ENCODE peak calls at places on chromosomes 16 and 17, in seven cellular contexts. V, Z, R, G, H, J and N are unnamed samples.
A peak's percentile ranks its signal among the peaks of the same experiment; 100 is the strongest.

GRCh38 chr16:89164847-89165684 is 6.5 kb upstream of the CDH15 start:
- DNase-seq in V (no peak), J (no peak), Z (no peak), G (no peak), R (no peak), H (no peak), N (no peak)

GRCh38 chr16:13414154-13414553 is 505.8 kb upstream of the ERCC4 start:
- DNase-seq in Z (no peak), V (no peak), R (no peak), G (no peak), J (no peak), H (no peak), N (no peak)

GRCh38 chr17:48530887-48531272 is at the start of gene HOXB1:
- DNase-seq in G (no peak), Z (no peak), H (no peak), V (no peak), J (no peak), R (no peak), N (no peak)

GRCh38 chr16:53068423-53068833 is 13.6 kb downstream of the CHD9 start:
- DNase-seq in Z (no peak), V (no peak), J (no peak), H (no peak), G (no peak), R (no peak), N (no peak)

GRCh38 chr17:1765576-1765975 is 3.7 kb downstream of the SERPINF1 start:
- DNase-seq in Z (no peak), G (no peak), R (no peak), H (no peak), V (no peak), J (no peak), N (no peak)

GRCh38 chr17:57422574-57423164 is 166.3 kb downstream of the MSI2 start:
- DNase-seq in H (peak; percentile 37), Z (no peak), G (no peak), R (no peak), J (peak; percentile 70), V (peak; percentile 31), N (peak; percentile 50)

GRCh38 chr16:82639666-82640336 is 13.0 kb downstream of the CDH13 start:
- DNase-seq in H (peak; percentile 71), V (peak; percentile 55), G (peak; percentile 65), J (peak; percentile 47), Z (peak; percentile 59), R (peak; percentile 56), N (peak; percentile 64)

GRCh38 chr16:66457888-66458287 is 30.8 kb downstream of the BEAN1 start:
- DNase-seq in H (no peak), Z (no peak), R (peak; percentile 26), G (no peak), V (peak; percentile 20), J (peak; percentile 39), N (no peak)

GRCh38 chr16:75632857-75633256 is 9.8 kb upstream of the ADAT1 start:
- DNase-seq in V (no peak), R (no peak), J (no peak), H (no peak), Z (no peak), G (no peak), N (no peak)

GRCh38 chr17:75720656-75721462 is at the start of gene ITGB4:
- DNase-seq in V (peak; percentile 42), R (no peak), G (peak; percentile 49), J (peak; percentile 92), Z (peak; percentile 88), H (no peak), N (peak; percentile 87)

GRCh38 chr17:7951143-7951792 is 19.3 kb downstream of the CNTROB start:
- DNase-seq in Z (no peak), J (no peak), V (no peak), R (no peak), H (no peak), G (no peak), N (peak; percentile 74)

GRCh38 chr16:20851601-20852000 is 45.3 kb downstream of the REXO5 start:
- DNase-seq in V (peak; percentile 82), G (peak; percentile 70), H (peak; percentile 99), Z (peak; percentile 75), R (peak; percentile 94), J (peak; percentile 79), N (no peak)

GRCh38 chr17:13003454-13003851 is 14.4 kb downstream of the ELAC2 start:
- DNase-seq in G (no peak), H (no peak), J (no peak), V (no peak), Z (no peak), R (peak; percentile 62), N (no peak)

GRCh38 chr16:4415538-4416199 is 727 bp downstream of the CORO7 start:
- DNase-seq in V (no peak), H (no peak), G (peak; percentile 54), Z (peak; percentile 81), R (no peak), J (no peak), N (peak; percentile 53)

GRCh38 chr16:30949655-30950515 is 1.0 kb downstream of the ORAI3 start:
- DNase-seq in Z (peak; percentile 86), R (peak; percentile 95), V (peak; percentile 84), G (peak; percentile 82), J (peak; percentile 88), H (peak; percentile 90), N (peak; percentile 71)

GRCh38 chr16:12228607-12229499 is 252.3 kb downstream of the SNX29 start:
- DNase-seq in R (no peak), J (peak; percentile 40), G (peak; percentile 39), V (peak; percentile 70), H (peak; percentile 62), Z (no peak), N (peak; percentile 58)

GRCh38 chr17:6427284-6427781 is 7.6 kb downstream of the AIPL1 start:
- DNase-seq in Z (no peak), R (no peak), H (peak; percentile 22), J (no peak), V (no peak), G (no peak), N (peak; percentile 51)

GRCh38 chr17:76417499-76418143 is 33.2 kb downstream of the SPHK1 start:
- DNase-seq in G (no peak), J (no peak), V (no peak), Z (no peak), H (no peak), R (no peak), N (no peak)

GRCh38 chr16:56639045-56639444 is 579 bp downstream of the MT1A start:
- DNase-seq in R (no peak), V (no peak), Z (no peak), G (no peak), H (no peak), J (no peak), N (no peak)

GRCh38 chr16:2426941-2427361 is 2.3 kb upstream of the CCNF start:
- DNase-seq in V (no peak), J (peak; percentile 27), R (peak; percentile 66), Z (peak; percentile 73), H (no peak), G (no peak), N (no peak)

GRCh38 chr17:77498056-77498785 is 357.5 kb downstream of the SEC14L1 start:
- DNase-seq in H (no peak), V (no peak), R (peak; percentile 61), Z (no peak), G (no peak), J (no peak), N (no peak)

GRCh38 chr16:60107467-60107866 is 1373.4 kb upstream of the GOT2 start:
- DNase-seq in G (no peak), H (peak; percentile 4), Z (no peak), R (no peak), J (no peak), V (no peak), N (no peak)

GRCh38 chr17:44820631-44821196 is 9.4 kb downstream of the GJC1 start:
- DNase-seq in H (peak; percentile 72), J (peak; percentile 88), V (peak; percentile 67), Z (no peak), G (no peak), R (peak; percentile 59), N (no peak)

GRCh38 chr17:35539659-35540026 is 2.2 kb upstream of the SLFN12L start:
- DNase-seq in Z (no peak), H (no peak), G (no peak), V (no peak), R (no peak), J (no peak), N (no peak)
- TF ChIP-seq CTCF in Z (peak; percentile 14), H (no peak), G (no peak), V (peak; percentile 42), R (no peak), J (peak; percentile 37), N (no peak)

GRCh38 chr16:86498155-86498651 is 12.1 kb upstream of the FOXF1 start:
- DNase-seq in H (no peak), R (peak; percentile 90), J (no peak), G (no peak), V (no peak), Z (no peak), N (no peak)
- TF ChIP-seq CTCF in H (no peak), R (peak; percentile 8), J (no peak), G (no peak), V (no peak), Z (no peak), N (no peak)

GRCh38 chr16:10668322-10669045 is 26.2 kb downstream of the TEKT5 start:
- DNase-seq in R (no peak), G (peak; percentile 17), H (peak; percentile 25), Z (no peak), V (peak; percentile 54), J (peak; percentile 31), N (peak; percentile 62)
- TF ChIP-seq CTCF in R (no peak), G (peak; percentile 48), H (peak; percentile 56), Z (peak; percentile 63), V (no peak), J (no peak), N (peak; percentile 38)

GRCh38 chr16:85565340-85565739 is 47.8 kb upstream of the GSE1 start:
- DNase-seq in J (no peak), V (no peak), R (no peak), H (no peak), Z (no peak), G (no peak), N (no peak)

GRCh38 chr16:85563031-85563430 is 50.1 kb upstream of the GSE1 start:
- DNase-seq in R (no peak), G (no peak), J (no peak), Z (no peak), H (no peak), V (no peak), N (no peak)

GRCh38 chr16:85562102-85562786 is 50.9 kb upstream of the GSE1 start:
- DNase-seq in V (no peak), H (no peak), J (no peak), R (no peak), G (no peak), Z (no peak), N (no peak)

GRCh38 chr16:85564277-85565051 is 48.7 kb upstream of the GSE1 start:
- DNase-seq in H (no peak), V (peak; percentile 38), Z (no peak), J (no peak), G (no peak), R (no peak), N (peak; percentile 49)

DNA sequence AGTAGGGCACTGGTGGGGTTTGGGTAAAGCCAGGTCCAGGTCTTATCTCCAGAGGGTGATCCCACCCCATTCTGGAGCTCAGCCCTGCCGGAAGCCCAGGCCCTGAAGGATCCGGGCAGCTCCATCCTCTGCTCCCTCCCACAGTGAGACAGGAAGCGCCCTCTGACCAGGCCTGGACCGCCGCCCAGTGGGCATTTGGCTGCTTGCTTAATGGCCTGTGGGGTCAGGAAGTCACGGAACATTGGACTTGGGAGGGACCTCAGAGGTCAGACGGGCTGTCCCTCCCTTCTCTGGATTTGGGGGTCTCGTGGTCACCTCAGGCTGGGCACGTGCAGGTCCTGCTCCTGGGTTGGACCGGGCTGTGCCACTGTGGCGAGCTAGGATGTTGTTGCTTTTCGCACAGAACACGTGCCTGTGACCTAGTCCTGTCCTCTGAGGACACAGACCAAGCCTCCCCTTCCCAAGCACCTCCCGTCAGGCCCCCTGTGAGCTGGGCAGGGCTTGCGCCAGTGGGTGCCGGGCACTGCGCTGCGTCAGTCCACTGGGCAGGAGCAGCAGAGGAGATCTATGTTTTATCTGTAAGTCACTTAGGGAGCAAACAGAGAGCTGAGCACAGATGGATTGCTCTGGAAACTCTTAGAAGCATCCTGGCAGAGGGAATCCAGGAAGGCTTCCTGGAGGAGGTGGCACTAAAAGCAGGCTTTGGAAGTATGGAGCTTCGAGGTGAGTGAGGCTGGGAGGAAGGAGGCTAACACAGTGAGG is 49.4 kb upstream of the GSE1 start:
- DNase-seq in Z (peak; percentile 88), G (peak; percentile 82), H (peak; percentile 79), V (peak; percentile 51), J (no peak), R (peak; percentile 85), N (no peak)
- TF ChIP-seq CTCF in Z (peak; percentile 38), G (peak; percentile 32), H (peak; percentile 4), V (peak; percentile 11), J (no peak), R (no peak), N (no peak)